ENCODE peak calls at places on chromosomes 11 and 22, in five cellular contexts. One of them, this sample, is unnamed.

GRCh38 chr11:68680541-68681231 is 3.7 kb upstream of the GAL start:
- DNase-seq in CD8-positive, alpha-beta memory T cell: no peak
- DNase-seq in adrenal gland: no peak
- DNase-seq in mucosa of descending colon: no peak
- DNase-seq in mesenchymal stem cell: no peak
- DNase-seq in this sample: no peak

GRCh38 chr11:67410369-67410831 is 5.1 kb upstream of the CARNS1 start:
- DNase-seq in adrenal gland: no peak
- DNase-seq in mucosa of descending colon: peak; percentile 54
- DNase-seq in mesenchymal stem cell: no peak
- DNase-seq in CD8-positive, alpha-beta memory T cell: no peak
- DNase-seq in this sample: no peak

GRCh38 chr11:73423506-73423905 is 47.3 kb downstream of the RELT start:
- DNase-seq in adrenal gland: no peak
- DNase-seq in CD8-positive, alpha-beta memory T cell: no peak
- DNase-seq in mesenchymal stem cell: no peak
- DNase-seq in mucosa of descending colon: no peak
- DNase-seq in this sample: no peak

GRCh38 chr11:130721736-130722135 is 194.5 kb downstream of the SNX19 start:
- DNase-seq in adrenal gland: no peak
- DNase-seq in CD8-positive, alpha-beta memory T cell: no peak
- DNase-seq in mesenchymal stem cell: peak; percentile 63
- DNase-seq in mucosa of descending colon: no peak
- DNase-seq in this sample: no peak

GRCh38 chr11:45665206-45665932 is at the start of gene CHST1:
- DNase-seq in adrenal gland: peak; percentile 49
- DNase-seq in CD8-positive, alpha-beta memory T cell: no peak
- DNase-seq in mucosa of descending colon: no peak
- DNase-seq in mesenchymal stem cell: peak; percentile 40
- DNase-seq in this sample: peak; percentile 61

GRCh38 chr11:14015711-14016110 is 53.2 kb downstream of the SPON1 start:
- DNase-seq in adrenal gland: peak; percentile 65
- DNase-seq in mesenchymal stem cell: peak; percentile 47
- DNase-seq in mucosa of descending colon: no peak
- DNase-seq in CD8-positive, alpha-beta memory T cell: no peak
- DNase-seq in this sample: peak; percentile 43

GRCh38 chr11:69339916-69340565 is 46.1 kb downstream of the MYEOV start:
- DNase-seq in CD8-positive, alpha-beta memory T cell: no peak
- DNase-seq in adrenal gland: no peak
- DNase-seq in mucosa of descending colon: no peak
- DNase-seq in mesenchymal stem cell: no peak
- DNase-seq in this sample: no peak

GRCh38 chr11:23875407-23875950 is 621.4 kb upstream of the LUZP2 start:
- DNase-seq in CD8-positive, alpha-beta memory T cell: no peak
- DNase-seq in adrenal gland: no peak
- DNase-seq in mesenchymal stem cell: no peak
- DNase-seq in mucosa of descending colon: no peak
- DNase-seq in this sample: no peak

GRCh38 chr11:88411265-88411664 is 73.7 kb upstream of the CTSC start:
- DNase-seq in mucosa of descending colon: no peak
- DNase-seq in adrenal gland: no peak
- DNase-seq in CD8-positive, alpha-beta memory T cell: no peak
- DNase-seq in mesenchymal stem cell: peak; percentile 62
- DNase-seq in this sample: no peak
- H3K4me3 ChIP-seq in mucosa of descending colon: no peak overlapping the region
- H3K4me3 ChIP-seq in adrenal gland: no peak overlapping the region
- H3K4me3 ChIP-seq in CD8-positive, alpha-beta memory T cell: no peak overlapping the region
- H3K4me3 ChIP-seq in mesenchymal stem cell: no peak overlapping the region
- H3K4me3 ChIP-seq in this sample: no peak overlapping the region

GRCh38 chr22:17379939-17380710 is 10.9 kb downstream of the CECR2 start:
- DNase-seq in mesenchymal stem cell: no peak
- DNase-seq in CD8-positive, alpha-beta memory T cell: no peak
- DNase-seq in adrenal gland: no peak
- DNase-seq in mucosa of descending colon: no peak
- DNase-seq in this sample: no peak

GRCh38 chr22:17376950-17377349 is 7.7 kb downstream of the CECR2 start:
- DNase-seq in mucosa of descending colon: no peak
- DNase-seq in mesenchymal stem cell: no peak
- DNase-seq in CD8-positive, alpha-beta memory T cell: no peak
- DNase-seq in adrenal gland: no peak
- DNase-seq in this sample: no peak

GRCh38 chr22:17380711-17381087 is 11.4 kb downstream of the CECR2 start:
- DNase-seq in adrenal gland: no peak
- DNase-seq in CD8-positive, alpha-beta memory T cell: no peak
- DNase-seq in mesenchymal stem cell: no peak
- DNase-seq in mucosa of descending colon: no peak
- DNase-seq in this sample: no peak

GRCh38 chr22:17384612-17385345 is 15.5 kb downstream of the CECR2 start:
- DNase-seq in mesenchymal stem cell: no peak
- DNase-seq in CD8-positive, alpha-beta memory T cell: no peak
- DNase-seq in adrenal gland: no peak
- DNase-seq in mucosa of descending colon: no peak
- DNase-seq in this sample: no peak

DNA sequence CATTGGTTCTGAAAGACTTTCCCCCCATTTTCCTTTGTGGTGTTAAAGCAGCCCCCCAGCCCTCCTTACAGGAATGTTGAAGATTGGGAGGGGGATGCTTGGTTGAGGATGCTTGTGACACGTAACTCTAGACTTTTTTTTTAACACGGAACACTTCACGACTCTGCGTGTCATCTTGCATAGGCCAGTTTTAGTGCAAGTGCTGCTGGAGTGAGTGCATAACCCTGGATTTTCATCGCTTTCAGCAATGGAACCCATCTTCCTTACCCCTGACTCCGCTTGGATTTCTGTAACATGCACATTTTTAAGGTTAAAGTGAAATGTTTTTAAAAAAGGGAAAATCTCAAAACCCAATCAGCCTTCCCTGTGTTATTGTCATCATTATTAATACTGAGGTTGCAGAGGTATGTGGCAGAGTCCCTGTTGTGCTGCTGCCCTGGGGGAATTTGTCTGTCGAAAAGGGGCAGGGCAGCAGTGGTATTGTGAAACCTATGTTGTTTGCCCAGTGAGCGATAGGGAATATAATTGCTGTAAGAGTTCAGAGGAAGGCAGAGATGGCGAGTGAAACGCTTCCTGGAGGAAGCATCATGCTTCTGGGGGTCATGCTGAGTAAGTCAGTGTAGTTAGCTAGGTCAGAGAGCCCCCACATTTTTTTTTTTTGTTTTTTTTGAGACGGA is 12.1 kb downstream of the CECR2 start:
- DNase-seq in mesenchymal stem cell: no peak
- DNase-seq in mucosa of descending colon: no peak
- DNase-seq in CD8-positive, alpha-beta memory T cell: no peak
- DNase-seq in adrenal gland: no peak
- DNase-seq in this sample: no peak
- H3K4me3 ChIP-seq in mesenchymal stem cell: no peak overlapping the region
- H3K4me3 ChIP-seq in mucosa of descending colon: no peak overlapping the region
- H3K4me3 ChIP-seq in CD8-positive, alpha-beta memory T cell: no peak overlapping the region
- H3K4me3 ChIP-seq in adrenal gland: no peak overlapping the region
- H3K4me3 ChIP-seq in this sample: no peak overlapping the region

DNA sequence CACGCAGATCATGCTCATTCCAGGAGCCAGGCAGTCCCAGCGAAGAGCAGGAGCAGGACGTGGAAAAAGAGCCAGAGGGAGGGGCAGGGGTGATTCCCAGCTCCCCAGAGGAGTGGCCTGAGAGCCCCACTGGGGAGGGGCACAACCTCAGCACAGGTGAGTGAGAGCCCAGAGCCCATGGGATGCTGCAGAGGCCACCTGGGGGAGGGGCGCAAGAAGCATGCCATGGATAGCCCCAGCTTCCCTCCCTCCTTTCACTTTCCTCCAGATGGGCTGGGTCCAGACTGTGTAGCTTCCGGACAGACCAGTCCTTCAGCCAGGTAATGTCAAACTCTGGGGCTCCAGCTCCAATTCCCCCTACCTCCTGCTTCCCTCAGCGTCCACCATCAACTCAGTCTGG is 6.2 kb downstream of the SMTNL1 start:
- DNase-seq in adrenal gland: no peak
- DNase-seq in mesenchymal stem cell: no peak
- DNase-seq in mucosa of descending colon: no peak
- DNase-seq in CD8-positive, alpha-beta memory T cell: no peak
- DNase-seq in this sample: no peak
- H3K4me3 ChIP-seq in adrenal gland: no peak overlapping the region
- H3K4me3 ChIP-seq in mesenchymal stem cell: no peak overlapping the region
- H3K4me3 ChIP-seq in mucosa of descending colon: no peak overlapping the region
- H3K4me3 ChIP-seq in CD8-positive, alpha-beta memory T cell: no peak overlapping the region
- H3K4me3 ChIP-seq in this sample: no peak overlapping the region

GRCh38 chr22:19522881-19523239 is 1.4 kb downstream of the CLDN5 start:
- DNase-seq in CD8-positive, alpha-beta memory T cell: no peak
- DNase-seq in adrenal gland: no peak
- DNase-seq in mesenchymal stem cell: no peak
- DNase-seq in mucosa of descending colon: no peak
- DNase-seq in this sample: no peak
- H3K4me3 ChIP-seq in CD8-positive, alpha-beta memory T cell: no peak overlapping the region
- H3K4me3 ChIP-seq in adrenal gland: peak overlapping the region; percentile 39
- H3K4me3 ChIP-seq in mesenchymal stem cell: peak overlapping the region; percentile 49
- H3K4me3 ChIP-seq in mucosa of descending colon: no peak overlapping the region
- H3K4me3 ChIP-seq in this sample: no peak overlapping the region

GRCh38 chr22:41096391-41096790 is 4.0 kb downstream of the EP300 start:
- DNase-seq in adrenal gland: no peak
- DNase-seq in mucosa of descending colon: no peak
- DNase-seq in mesenchymal stem cell: no peak
- DNase-seq in CD8-positive, alpha-beta memory T cell: no peak
- DNase-seq in this sample: no peak
- H3K4me3 ChIP-seq in adrenal gland: peak overlapping the region; percentile 21
- H3K4me3 ChIP-seq in mucosa of descending colon: no peak overlapping the region
- H3K4me3 ChIP-seq in mesenchymal stem cell: peak overlapping the region; percentile 87
- H3K4me3 ChIP-seq in CD8-positive, alpha-beta memory T cell: no peak overlapping the region
- H3K4me3 ChIP-seq in this sample: no peak overlapping the region

GRCh38 chr22:49965291-49966040 is 4.9 kb downstream of the PIM3 start:
- DNase-seq in adrenal gland: peak; percentile 30
- DNase-seq in mucosa of descending colon: peak; percentile 59
- DNase-seq in mesenchymal stem cell: no peak
- DNase-seq in CD8-positive, alpha-beta memory T cell: no peak
- DNase-seq in this sample: no peak

GRCh38 chr22:49964493-49965290 is 4.1 kb downstream of the PIM3 start:
- DNase-seq in mesenchymal stem cell: no peak
- DNase-seq in CD8-positive, alpha-beta memory T cell: no peak
- DNase-seq in mucosa of descending colon: peak; percentile 55
- DNase-seq in adrenal gland: peak; percentile 37
- DNase-seq in this sample: no peak

GRCh38 chr22:49963647-49964026 is 3.1 kb downstream of the PIM3 start:
- DNase-seq in CD8-positive, alpha-beta memory T cell: no peak
- DNase-seq in adrenal gland: peak; percentile 41
- DNase-seq in mesenchymal stem cell: no peak
- DNase-seq in mucosa of descending colon: no peak
- DNase-seq in this sample: no peak

GRCh38 chr22:49962751-49963646 is 2.4 kb downstream of the PIM3 start:
- DNase-seq in mucosa of descending colon: peak; percentile 75
- DNase-seq in CD8-positive, alpha-beta memory T cell: no peak
- DNase-seq in adrenal gland: peak; percentile 55
- DNase-seq in mesenchymal stem cell: no peak
- DNase-seq in this sample: no peak

DNA sequence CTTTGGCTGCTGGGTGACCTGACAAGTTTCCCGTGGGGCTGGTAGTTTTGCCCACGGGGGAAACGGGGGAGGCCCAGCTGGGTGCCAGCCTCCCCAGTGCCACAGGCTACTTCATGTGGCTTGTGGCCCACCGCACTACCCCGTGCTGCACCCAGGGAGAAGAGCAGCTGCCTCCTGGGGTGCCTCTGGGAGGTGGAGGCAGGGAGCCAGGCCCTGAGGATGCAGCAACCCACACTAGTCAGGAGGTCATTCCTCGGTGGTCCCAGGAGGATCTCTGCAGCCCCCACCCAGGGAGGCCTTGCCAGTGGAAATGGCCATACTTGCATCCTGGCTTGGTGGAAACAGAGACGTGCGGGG is 3.5 kb downstream of the PIM3 start:
- DNase-seq in mucosa of descending colon: peak; percentile 61
- DNase-seq in CD8-positive, alpha-beta memory T cell: no peak
- DNase-seq in adrenal gland: no peak
- DNase-seq in mesenchymal stem cell: no peak
- DNase-seq in this sample: no peak
- H3K4me3 ChIP-seq in mucosa of descending colon: no peak overlapping the region
- H3K4me3 ChIP-seq in CD8-positive, alpha-beta memory T cell: no peak overlapping the region
- H3K4me3 ChIP-seq in adrenal gland: peak overlapping the region; percentile 99
- H3K4me3 ChIP-seq in mesenchymal stem cell: peak overlapping the region; percentile 83
- H3K4me3 ChIP-seq in this sample: no peak overlapping the region

GRCh38 chr11:120170741-120171261 is 32.9 kb upstream of the TRIM29 start:
- DNase-seq in mucosa of descending colon: no peak
- DNase-seq in CD8-positive, alpha-beta memory T cell: no peak
- DNase-seq in adrenal gland: no peak
- DNase-seq in mesenchymal stem cell: no peak
- DNase-seq in this sample: no peak

GRCh38 chr11:120167659-120168058 is 29.7 kb upstream of the TRIM29 start:
- DNase-seq in mucosa of descending colon: no peak
- DNase-seq in mesenchymal stem cell: no peak
- DNase-seq in adrenal gland: no peak
- DNase-seq in CD8-positive, alpha-beta memory T cell: no peak
- DNase-seq in this sample: no peak

GRCh38 chr11:120169981-120170698 is 32.2 kb upstream of the TRIM29 start:
- DNase-seq in CD8-positive, alpha-beta memory T cell: no peak
- DNase-seq in mesenchymal stem cell: no peak
- DNase-seq in mucosa of descending colon: no peak
- DNase-seq in adrenal gland: no peak
- DNase-seq in this sample: no peak

GRCh38 chr11:120168108-120168959 is 30.4 kb upstream of the TRIM29 start:
- DNase-seq in mucosa of descending colon: no peak
- DNase-seq in adrenal gland: no peak
- DNase-seq in mesenchymal stem cell: no peak
- DNase-seq in CD8-positive, alpha-beta memory T cell: no peak
- DNase-seq in this sample: no peak

DNA sequence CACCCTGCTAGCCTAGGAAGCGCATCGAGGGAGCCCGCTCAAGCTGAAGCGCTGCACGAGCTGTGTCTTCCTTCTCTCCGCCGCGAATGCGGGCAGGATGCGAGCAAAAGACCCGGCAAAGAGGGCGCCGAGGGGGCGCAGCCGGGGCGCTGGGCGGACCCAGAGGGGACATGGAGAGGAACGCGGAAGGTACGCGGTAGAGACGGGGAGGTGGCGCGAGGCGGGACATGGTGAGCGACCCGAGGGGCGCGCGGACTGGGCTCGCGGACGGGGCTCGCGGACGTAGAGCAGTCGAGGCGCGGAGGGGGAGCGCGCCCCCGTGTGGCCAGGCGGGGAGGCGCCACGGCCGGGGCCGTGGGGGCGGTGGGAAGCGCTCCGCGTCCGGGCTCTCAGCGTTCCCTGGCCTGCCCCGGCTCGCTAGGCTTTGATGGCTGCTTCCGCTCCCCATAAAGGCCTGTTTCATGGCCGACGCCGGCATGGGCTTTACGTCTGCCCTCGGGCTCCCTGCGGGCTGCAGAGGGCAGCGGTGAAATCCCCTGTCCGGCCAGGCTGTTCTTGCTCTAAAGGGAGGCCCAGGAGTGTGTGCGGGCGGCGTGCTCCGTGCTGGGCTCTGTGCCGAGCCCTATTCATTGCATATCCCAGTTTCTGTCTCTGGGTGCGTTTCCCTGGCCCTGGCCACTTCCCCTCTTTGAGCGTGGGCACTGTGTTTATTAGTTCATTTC is 31.2 kb upstream of the TRIM29 start:
- DNase-seq in CD8-positive, alpha-beta memory T cell: no peak
- DNase-seq in mucosa of descending colon: peak; percentile 62
- DNase-seq in adrenal gland: peak; percentile 66
- DNase-seq in mesenchymal stem cell: peak; percentile 68
- DNase-seq in this sample: peak; percentile 73
- H3K4me3 ChIP-seq in CD8-positive, alpha-beta memory T cell: peak overlapping the region; percentile 53
- H3K4me3 ChIP-seq in mucosa of descending colon: no peak overlapping the region
- H3K4me3 ChIP-seq in adrenal gland: peak overlapping the region; percentile 70
- H3K4me3 ChIP-seq in mesenchymal stem cell: peak overlapping the region; percentile 80
- H3K4me3 ChIP-seq in this sample: peak overlapping the region; percentile 51

This sample was measured in MG63.